ENCODE peak calls at places on chromosome 6, in seven cellular contexts. One of them, this sample, is unnamed.

GRCh38 chr6:157139054-157139708 is 184.1 kb downstream of the TMEM242 start:
- DNase-seq in WTC11: peak; percentile 73
- DNase-seq in occipital lobe: no peak
- DNase-seq in A549: peak; percentile 17
- DNase-seq in left ventricle myocardium superior: peak; percentile 35
- DNase-seq in myocyte: no peak
- DNase-seq in OCI-LY7: peak; percentile 6
- DNase-seq in this sample: no peak

GRCh38 chr6:170006524-170007467 is 255.4 kb downstream of the ERMARD start:
- DNase-seq in WTC11: peak; percentile 96
- DNase-seq in occipital lobe: no peak
- DNase-seq in A549: no peak
- DNase-seq in left ventricle myocardium superior: no peak
- DNase-seq in myocyte: no peak
- DNase-seq in OCI-LY7: no peak
- DNase-seq in this sample: no peak

GRCh38 chr6:49151461-49151860 is 311.6 kb downstream of the MMUT start:
- DNase-seq in WTC11: no peak
- DNase-seq in occipital lobe: no peak
- DNase-seq in A549: no peak
- DNase-seq in left ventricle myocardium superior: no peak
- DNase-seq in myocyte: no peak
- DNase-seq in OCI-LY7: no peak
- DNase-seq in this sample: no peak

GRCh38 chr6:89597372-89597771 is 41.2 kb downstream of the LYRM2 start:
- DNase-seq in WTC11: no peak
- DNase-seq in occipital lobe: no peak
- DNase-seq in A549: no peak
- DNase-seq in left ventricle myocardium superior: no peak
- DNase-seq in myocyte: no peak
- DNase-seq in OCI-LY7: peak; percentile 21
- DNase-seq in this sample: peak; percentile 77

GRCh38 chr6:108671790-108672189 is 111.1 kb downstream of the FOXO3 start:
- DNase-seq in WTC11: peak; percentile 36
- DNase-seq in occipital lobe: no peak
- DNase-seq in A549: no peak
- DNase-seq in left ventricle myocardium superior: no peak
- DNase-seq in myocyte: no peak
- DNase-seq in OCI-LY7: no peak
- DNase-seq in this sample: no peak

GRCh38 chr6:108904731-108905130 is 56.5 kb downstream of the ARMC2 start:
- DNase-seq in WTC11: no peak
- DNase-seq in occipital lobe: no peak
- DNase-seq in A549: no peak
- DNase-seq in left ventricle myocardium superior: no peak
- DNase-seq in myocyte: no peak
- DNase-seq in OCI-LY7: peak; percentile 90
- DNase-seq in this sample: no peak

GRCh38 chr6:38443750-38444149 is 196.0 kb downstream of the BTBD9 start:
- DNase-seq in WTC11: no peak
- DNase-seq in occipital lobe: no peak
- DNase-seq in A549: no peak
- DNase-seq in left ventricle myocardium superior: no peak
- DNase-seq in myocyte: peak; percentile 2
- DNase-seq in OCI-LY7: no peak
- DNase-seq in this sample: no peak

GRCh38 chr6:18509871-18510643 is 122.9 kb downstream of the RNF144B start:
- DNase-seq in WTC11: no peak
- DNase-seq in occipital lobe: no peak
- DNase-seq in A549: no peak
- DNase-seq in left ventricle myocardium superior: no peak
- DNase-seq in myocyte: peak; percentile 18
- DNase-seq in OCI-LY7: no peak
- DNase-seq in this sample: no peak

GRCh38 chr6:119226089-119226488 is 123.5 kb downstream of the MAN1A1 start:
- DNase-seq in WTC11: no peak
- DNase-seq in occipital lobe: no peak
- DNase-seq in A549: no peak
- DNase-seq in left ventricle myocardium superior: no peak
- DNase-seq in myocyte: no peak
- DNase-seq in OCI-LY7: no peak
- DNase-seq in this sample: no peak

GRCh38 chr6:137028912-137029311 is 15.9 kb downstream of the IL20RA start:
- DNase-seq in WTC11: no peak
- DNase-seq in occipital lobe: no peak
- DNase-seq in A549: no peak
- DNase-seq in left ventricle myocardium superior: no peak
- DNase-seq in myocyte: no peak
- DNase-seq in OCI-LY7: no peak
- DNase-seq in this sample: no peak

GRCh38 chr6:168916576-168917207 is 337.0 kb downstream of the THBS2 start:
- DNase-seq in WTC11: no peak
- DNase-seq in occipital lobe: peak; percentile 3
- DNase-seq in A549: no peak
- DNase-seq in left ventricle myocardium superior: no peak
- DNase-seq in myocyte: peak; percentile 93
- DNase-seq in OCI-LY7: no peak
- DNase-seq in this sample: no peak

GRCh38 chr6:53998293-53998692 is 113.0 kb upstream of the MLIP start:
- DNase-seq in WTC11: no peak
- DNase-seq in occipital lobe: no peak
- DNase-seq in A549: no peak
- DNase-seq in left ventricle myocardium superior: no peak
- DNase-seq in myocyte: no peak
- DNase-seq in OCI-LY7: no peak
- DNase-seq in this sample: no peak

GRCh38 chr6:149451361-149452061 is 33.3 kb downstream of the ZC3H12D start:
- DNase-seq in WTC11: peak; percentile 44
- DNase-seq in occipital lobe: no peak
- DNase-seq in A549: no peak
- DNase-seq in left ventricle myocardium superior: peak; percentile 61
- DNase-seq in myocyte: no peak
- DNase-seq in OCI-LY7: no peak
- DNase-seq in this sample: no peak

GRCh38 chr6:111604259-111605099 is 1.2 kb downstream of the TRAF3IP2 start:
- DNase-seq in WTC11: no peak
- DNase-seq in occipital lobe: no peak
- DNase-seq in A549: no peak
- DNase-seq in left ventricle myocardium superior: peak; percentile 75
- DNase-seq in myocyte: peak; percentile 87
- DNase-seq in OCI-LY7: no peak
- DNase-seq in this sample: no peak

GRCh38 chr6:170439366-170440351 is 113.4 kb downstream of the PSMB1 start:
- DNase-seq in WTC11: no peak
- DNase-seq in occipital lobe: peak; percentile 20
- DNase-seq in A549: no peak
- DNase-seq in left ventricle myocardium superior: no peak
- DNase-seq in myocyte: peak; percentile 89
- DNase-seq in OCI-LY7: no peak
- DNase-seq in this sample: no peak

GRCh38 chr6:64252256-64252655 is 616.7 kb downstream of the PHF3 start:
- DNase-seq in WTC11: no peak
- DNase-seq in occipital lobe: no peak
- DNase-seq in A549: no peak
- DNase-seq in left ventricle myocardium superior: no peak
- DNase-seq in myocyte: no peak
- DNase-seq in OCI-LY7: no peak
- DNase-seq in this sample: no peak

GRCh38 chr6:1789092-1789491 is 179.4 kb downstream of the FOXC1 start:
- DNase-seq in WTC11: no peak
- DNase-seq in occipital lobe: no peak
- DNase-seq in A549: no peak
- DNase-seq in left ventricle myocardium superior: no peak
- DNase-seq in myocyte: no peak
- DNase-seq in OCI-LY7: no peak
- DNase-seq in this sample: no peak

GRCh38 chr6:97097068-97098047 is 172.8 kb downstream of the KLHL32 start:
- DNase-seq in WTC11: no peak
- DNase-seq in occipital lobe: no peak
- DNase-seq in A549: no peak
- DNase-seq in left ventricle myocardium superior: no peak
- DNase-seq in myocyte: no peak
- DNase-seq in OCI-LY7: no peak
- DNase-seq in this sample: no peak

GRCh38 chr6:77324851-77325250 is 138.4 kb downstream of the HTR1B start:
- DNase-seq in WTC11: no peak
- DNase-seq in occipital lobe: no peak
- DNase-seq in A549: no peak
- DNase-seq in left ventricle myocardium superior: no peak
- DNase-seq in myocyte: no peak
- DNase-seq in OCI-LY7: no peak
- DNase-seq in this sample: no peak

GRCh38 chr6:108556864-108557493 is 3.7 kb upstream of the FOXO3 start:
- DNase-seq in WTC11: no peak
- DNase-seq in occipital lobe: no peak
- DNase-seq in A549: no peak
- DNase-seq in left ventricle myocardium superior: no peak
- DNase-seq in myocyte: no peak
- DNase-seq in OCI-LY7: no peak
- DNase-seq in this sample: no peak

GRCh38 chr6:154661751-154662150 is 71.5 kb upstream of the SCAF8 start:
- DNase-seq in WTC11: no peak
- DNase-seq in occipital lobe: no peak
- DNase-seq in A549: no peak
- DNase-seq in left ventricle myocardium superior: no peak
- DNase-seq in myocyte: no peak
- DNase-seq in OCI-LY7: no peak
- DNase-seq in this sample: no peak

GRCh38 chr6:35386989-35387388 is 44.6 kb downstream of the PPARD start:
- DNase-seq in WTC11: no peak
- DNase-seq in occipital lobe: no peak
- DNase-seq in A549: no peak
- DNase-seq in left ventricle myocardium superior: no peak
- DNase-seq in myocyte: no peak
- DNase-seq in OCI-LY7: peak; percentile 77
- DNase-seq in this sample: no peak

GRCh38 chr6:48641544-48641943 is 530.5 kb upstream of the PTCHD4 start:
- DNase-seq in WTC11: no peak
- DNase-seq in occipital lobe: no peak
- DNase-seq in A549: no peak
- DNase-seq in left ventricle myocardium superior: no peak
- DNase-seq in myocyte: peak; percentile 10
- DNase-seq in OCI-LY7: no peak
- DNase-seq in this sample: no peak

GRCh38 chr6:36209606-36210005 is 13.1 kb downstream of the BRPF3 start:
- DNase-seq in WTC11: no peak
- DNase-seq in occipital lobe: no peak
- DNase-seq in A549: no peak
- DNase-seq in left ventricle myocardium superior: no peak
- DNase-seq in myocyte: no peak
- DNase-seq in OCI-LY7: no peak
- DNase-seq in this sample: no peak

GRCh38 chr6:140366991-140367390 is 992.5 kb upstream of the CITED2 start:
- DNase-seq in WTC11: no peak
- DNase-seq in occipital lobe: no peak
- DNase-seq in A549: no peak
- DNase-seq in left ventricle myocardium superior: no peak
- DNase-seq in myocyte: no peak
- DNase-seq in OCI-LY7: no peak
- DNase-seq in this sample: no peak

GRCh38 chr6:68527691-68528090 is 107.4 kb upstream of the ADGRB3 start:
- DNase-seq in WTC11: no peak
- DNase-seq in occipital lobe: no peak
- DNase-seq in A549: no peak
- DNase-seq in left ventricle myocardium superior: no peak
- DNase-seq in myocyte: no peak
- DNase-seq in OCI-LY7: no peak
- DNase-seq in this sample: no peak

GRCh38 chr6:158972241-158973233 is 27.5 kb downstream of the RSPH3 start:
- DNase-seq in WTC11: no peak
- DNase-seq in occipital lobe: no peak
- DNase-seq in A549: peak; percentile 21
- DNase-seq in left ventricle myocardium superior: no peak
- DNase-seq in myocyte: peak; percentile 66
- DNase-seq in OCI-LY7: peak; percentile 77
- DNase-seq in this sample: peak; percentile 71

GRCh38 chr6:130377371-130377770 is 11.6 kb downstream of the TMEM200A start:
- DNase-seq in WTC11: no peak
- DNase-seq in occipital lobe: no peak
- DNase-seq in A549: no peak
- DNase-seq in left ventricle myocardium superior: no peak
- DNase-seq in myocyte: no peak
- DNase-seq in OCI-LY7: no peak
- DNase-seq in this sample: no peak

GRCh38 chr6:39091163-39091562 is 23.8 kb downstream of the SAYSD1 start:
- DNase-seq in WTC11: no peak
- DNase-seq in occipital lobe: no peak
- DNase-seq in A549: no peak
- DNase-seq in left ventricle myocardium superior: no peak
- DNase-seq in myocyte: no peak
- DNase-seq in OCI-LY7: no peak
- DNase-seq in this sample: no peak

GRCh38 chr6:102389994-102390393 is 996.5 kb downstream of the GRIK2 start:
- DNase-seq in WTC11: no peak
- DNase-seq in occipital lobe: no peak
- DNase-seq in A549: no peak
- DNase-seq in left ventricle myocardium superior: peak; percentile 21
- DNase-seq in myocyte: no peak
- DNase-seq in OCI-LY7: no peak
- DNase-seq in this sample: no peak